ENCODE peak calls at places on chromosome 5, in five cellular contexts. G, M, H, Z and D are unnamed samples. For H3K27me3, the result is how much of the 10 kb centered on the place peaks cover.

GRCh38 chr5:36240779-36241635 is 718 bp downstream of the NADK2 start:
- DNase-seq in G (peak), M (peak), H (peak), Z (peak), D (no peak)

GRCh38 chr5:115460476-115460875 is 84.1 kb downstream of the FEM1C start:
- DNase-seq in G (peak), M (peak), H (no peak), Z (no peak), D (peak)

GRCh38 chr5:37552770-37553719 is 173.9 kb downstream of the WDR70 start:
- DNase-seq in G (no peak), M (peak), H (no peak), Z (no peak), D (no peak)

GRCh38 chr5:142587354-142587965 is 98.4 kb downstream of the FGF1 start:
- DNase-seq in G (no peak), M (peak), H (no peak), Z (no peak), D (no peak)

GRCh38 chr5:72936893-72937292 is 18.9 kb upstream of the FCHO2 start:
- DNase-seq in G (no peak), M (no peak), H (no peak), Z (no peak), D (no peak)

GRCh38 chr5:64594601-64595518 is 89.0 kb downstream of the RGS7BP start:
- DNase-seq in G (no peak), M (no peak), H (no peak), Z (no peak), D (no peak)

GRCh38 chr5:126970517-126971017 is 59.8 kb downstream of the MARCHF3 start:
- DNase-seq in G (no peak), M (peak), H (no peak), Z (no peak), D (no peak)

GRCh38 chr5:61416010-61416409 is 84.0 kb downstream of the ZSWIM6 start:
- DNase-seq in G (no peak), M (peak), H (no peak), Z (no peak), D (no peak)

GRCh38 chr5:96300986-96301385 is 132.1 kb downstream of the PCSK1 start:
- DNase-seq in G (no peak), M (no peak), H (no peak), Z (no peak), D (no peak)

GRCh38 chr5:154288145-154288544 is 97.6 kb downstream of the GALNT10 start:
- DNase-seq in G (no peak), M (peak), H (no peak), Z (peak), D (no peak)

GRCh38 chr5:109844148-109844547 is 154.4 kb downstream of the MAN2A1 start:
- DNase-seq in G (no peak), M (peak), H (no peak), Z (no peak), D (no peak)

GRCh38 chr5:169945831-169946261 is 34.4 kb downstream of the INSYN2B start:
- DNase-seq in G (peak), M (peak), H (no peak), Z (peak), D (no peak)

GRCh38 chr5:74145904-74146303 is 494.6 kb downstream of the ENC1 start:
- DNase-seq in G (no peak), M (no peak), H (no peak), Z (no peak), D (no peak)

GRCh38 chr5:72908666-72909065 is 47.2 kb upstream of the FCHO2 start:
- DNase-seq in G (no peak), M (no peak), H (no peak), Z (no peak), D (peak)

GRCh38 chr5:139523635-139524445 is 37.3 kb upstream of the UBE2D2 start:
- DNase-seq in G (no peak), M (no peak), H (no peak), Z (no peak), D (no peak)
- H3K4me3 ChIP-seq in G (no peak), M (no peak), H (no peak), Z (no peak), D (no peak)

DNA sequence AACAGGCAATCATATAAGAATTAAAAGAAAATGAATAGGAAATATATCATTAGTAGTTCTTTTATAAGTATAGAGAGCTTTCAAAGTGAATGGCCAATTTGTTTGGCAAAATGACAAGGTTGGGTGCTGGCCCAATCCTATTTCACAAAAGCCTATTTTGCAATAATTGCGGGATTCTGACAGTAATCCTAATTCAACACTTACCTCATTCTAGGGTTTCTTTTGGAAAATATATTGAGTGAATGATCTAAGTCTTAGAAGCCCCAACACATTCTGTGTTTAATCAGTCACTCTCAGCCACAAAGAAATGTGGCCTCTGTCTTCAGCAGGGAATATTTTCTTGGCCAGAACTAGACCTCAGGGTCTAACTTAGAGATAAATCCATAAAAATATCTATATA is 835.9 kb upstream of the ZNF608 start:
- DNase-seq in G (no peak), M (no peak), H (no peak), Z (peak), D (no peak)
- TF ChIP-seq CTCF in G (no peak), M (no peak), H (no peak), Z (no peak), D (no peak)

DNA sequence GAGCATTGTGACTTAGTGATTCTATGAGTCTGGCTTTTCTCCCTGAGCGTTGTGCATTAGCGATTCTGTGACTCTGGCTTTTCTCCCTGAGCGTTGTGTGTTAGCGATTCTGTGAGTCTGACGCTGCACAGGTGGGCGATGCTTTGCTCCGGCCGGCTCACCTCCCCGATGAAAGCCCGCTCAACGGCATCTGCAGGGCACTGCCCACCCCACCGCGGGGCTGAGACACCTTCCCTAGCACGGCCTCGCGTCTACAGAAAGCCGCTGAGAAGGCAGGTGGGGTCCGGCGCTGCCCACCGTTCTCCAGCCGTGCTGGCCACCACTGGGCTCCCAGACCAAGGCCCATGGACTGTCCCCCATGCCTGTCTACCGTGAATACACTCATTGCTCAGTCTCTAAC is 12.8 kb upstream of the SLC9A3 start:
- DNase-seq in G (peak), M (no peak), H (no peak), Z (no peak), D (no peak)
- H3K27me3 ChIP-seq in G (half or more), M (half or more), H (under half), Z (under half), D (under half)

DNA sequence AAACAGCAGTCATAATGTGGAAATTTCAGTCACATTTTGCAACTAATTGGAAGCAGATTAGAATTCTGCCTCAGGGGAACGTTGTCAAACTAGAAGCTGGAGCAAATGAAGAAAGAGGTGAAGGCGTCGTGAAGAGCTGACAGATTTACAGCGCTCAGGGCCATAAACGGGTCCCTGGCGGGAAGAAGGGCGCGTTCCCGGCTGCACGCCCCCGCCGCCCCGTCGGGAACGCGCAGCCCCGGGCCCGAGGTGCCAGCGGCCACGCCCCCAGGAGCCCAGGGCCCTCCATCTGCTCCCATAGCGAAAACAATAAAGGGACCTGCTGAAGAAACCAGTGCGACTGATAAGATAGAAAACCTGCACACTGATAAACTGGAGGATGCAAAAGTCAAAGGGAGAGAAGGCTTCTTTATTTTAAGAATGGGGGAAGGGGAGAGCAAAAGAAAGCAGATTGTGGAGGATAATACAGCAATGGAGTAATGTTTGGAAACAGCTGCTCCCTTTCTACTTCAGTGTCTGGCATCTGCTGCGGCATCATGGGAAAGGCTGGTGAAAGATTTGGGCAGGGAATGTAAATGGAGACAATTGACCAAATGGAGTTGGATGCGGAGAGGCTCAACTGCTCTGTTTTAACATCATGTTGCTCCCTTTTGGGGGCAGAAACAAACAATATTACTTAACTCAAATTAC is 11.1 kb downstream of the ZNF608 start:
- DNase-seq in G (peak), M (no peak), H (no peak), Z (peak), D (peak)
- H3K4me3 ChIP-seq in G (peak), M (peak), H (peak), Z (no peak), D (peak)

DNA sequence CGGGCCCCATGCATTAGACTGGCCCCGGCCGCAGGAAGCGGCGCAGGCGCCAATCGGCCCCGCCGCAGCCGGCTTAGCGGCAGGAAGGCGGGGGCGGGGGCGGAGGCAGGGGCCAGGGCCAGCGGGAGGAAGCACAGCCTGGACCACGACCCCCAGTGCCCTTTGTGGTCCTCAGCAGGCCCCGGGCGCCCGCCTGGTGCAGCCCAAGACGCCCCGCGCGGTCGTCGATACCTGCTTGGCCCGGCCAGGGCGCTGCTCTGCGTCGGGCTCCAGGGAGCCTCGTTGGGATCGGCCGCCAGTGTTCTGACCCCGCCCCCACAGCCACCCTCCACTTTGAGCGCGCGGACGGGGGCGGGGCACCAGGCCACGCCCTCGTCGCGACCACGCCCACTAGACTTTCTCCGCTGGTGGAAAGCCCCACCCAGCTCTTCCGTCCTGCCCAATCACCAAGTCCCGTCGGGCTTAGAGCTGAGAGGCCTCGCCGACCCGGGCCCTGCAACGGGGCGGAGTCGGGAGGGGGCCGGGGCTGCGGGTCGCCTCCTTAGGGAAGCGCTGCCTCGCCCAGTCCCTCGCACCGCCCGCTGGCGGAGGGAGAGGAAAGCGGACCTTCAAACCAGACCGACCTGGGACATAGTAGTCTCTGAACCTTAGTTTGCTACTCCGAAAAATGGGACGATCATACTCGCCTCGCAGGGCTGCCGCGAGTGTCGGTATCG is at the start of gene PDLIM7:
- DNase-seq in G (peak), M (peak), H (peak), Z (peak), D (peak)
- TF ChIP-seq CTCF in G (peak), M (no peak), H (no peak), Z (peak), D (peak)

DNA sequence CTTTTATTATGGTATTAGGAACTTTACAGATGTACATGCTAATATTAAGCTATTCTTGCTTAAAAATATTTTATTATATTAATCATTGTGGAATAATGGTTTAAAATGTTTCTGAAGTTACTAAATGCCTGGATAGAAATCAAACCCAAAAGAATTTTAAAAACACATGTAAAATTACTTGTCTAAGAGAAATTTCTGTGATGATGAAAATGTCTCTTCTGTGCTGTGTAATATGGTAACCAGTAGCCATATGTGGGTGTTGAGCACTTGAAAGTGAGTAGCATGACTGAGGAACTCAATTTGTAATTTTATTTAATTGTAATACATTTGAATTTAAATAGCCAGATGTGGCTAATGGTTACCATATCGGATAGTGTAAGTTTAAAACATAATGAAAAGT is 66.7 kb upstream of the HSPB3 start:
- DNase-seq in G (no peak), M (no peak), H (no peak), Z (no peak), D (no peak)
- H3K27me3 ChIP-seq in G (under half), M (under half), H (under half), Z (under half), D (under half)

GRCh38 chr5:113293068-113293571 is 141.7 kb downstream of the TSSK1B start:
- DNase-seq in G (no peak), M (peak), H (no peak), Z (no peak), D (no peak)

GRCh38 chr5:113293613-113294340 is 141.0 kb downstream of the TSSK1B start:
- DNase-seq in G (no peak), M (peak), H (no peak), Z (no peak), D (no peak)

GRCh38 chr5:113295111-113295539 is 139.7 kb downstream of the TSSK1B start:
- DNase-seq in G (no peak), M (no peak), H (no peak), Z (no peak), D (no peak)

GRCh38 chr5:113294341-113295110 is 140.3 kb downstream of the TSSK1B start:
- DNase-seq in G (peak), M (peak), H (peak), Z (peak), D (peak)

DNA sequence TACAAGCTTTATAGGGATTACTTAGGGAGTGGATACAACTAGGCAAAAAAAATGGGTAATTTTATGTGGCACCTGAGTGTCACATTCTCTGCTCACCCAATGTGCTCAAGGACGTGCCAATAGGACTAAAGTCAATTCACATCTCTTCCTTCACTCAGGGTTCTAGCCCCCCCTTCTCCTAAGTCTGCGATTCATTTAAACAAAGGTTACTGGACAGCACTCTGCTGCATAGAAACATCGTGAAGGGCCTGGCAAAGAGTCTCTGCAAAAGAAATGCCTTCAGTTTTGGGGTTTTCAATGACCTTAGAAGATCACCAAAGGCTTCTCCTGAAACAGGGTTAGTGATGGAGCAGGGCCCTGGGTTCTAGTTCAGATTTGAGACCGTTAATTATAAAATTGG is 142.3 kb downstream of the TSSK1B start:
- DNase-seq in G (no peak), M (peak), H (no peak), Z (no peak), D (no peak)
- H3K4me3 ChIP-seq in G (peak), M (peak), H (peak), Z (no peak), D (no peak)

GRCh38 chr5:98938459-98938858 is 9.7 kb upstream of the CHD1 start:
- DNase-seq in G (no peak), M (peak), H (no peak), Z (no peak), D (no peak)
- TF ChIP-seq CTCF in G (no peak), M (no peak), H (no peak), Z (no peak), D (no peak)